ENCODE peak calls at places on chromosome 22, in six cellular contexts. One of them, this sample, is unnamed. For H3K27me3, the result is how much of the 10 kb centered on the place peaks cover.

GRCh38 chr22:20418211-20418788 is 19.3 kb downstream of the SCARF2 start:
- DNase-seq in naive thymus-derived CD4-positive, alpha-beta T cell: peak
- DNase-seq in right lobe of liver: peak
- DNase-seq in heart right ventricle: peak
- DNase-seq in sigmoid colon: peak
- DNase-seq in breast epithelium: peak
- DNase-seq in this sample: peak

GRCh38 chr22:25334091-25334490 is 114.7 kb downstream of the CRYBB2 start:
- DNase-seq in heart right ventricle: peak
- DNase-seq in sigmoid colon: no peak
- DNase-seq in naive thymus-derived CD4-positive, alpha-beta T cell: peak
- DNase-seq in breast epithelium: no peak
- DNase-seq in right lobe of liver: peak
- DNase-seq in this sample: no peak

GRCh38 chr22:25668437-25668836 is 73.6 kb upstream of the MYO18B start:
- DNase-seq in right lobe of liver: peak
- DNase-seq in breast epithelium: no peak
- DNase-seq in naive thymus-derived CD4-positive, alpha-beta T cell: no peak
- DNase-seq in sigmoid colon: no peak
- DNase-seq in heart right ventricle: no peak
- DNase-seq in this sample: no peak

GRCh38 chr22:31692186-31692886 is 30.3 kb upstream of the PISD start:
- DNase-seq in breast epithelium: no peak
- DNase-seq in naive thymus-derived CD4-positive, alpha-beta T cell: no peak
- DNase-seq in right lobe of liver: no peak
- DNase-seq in sigmoid colon: no peak
- DNase-seq in heart right ventricle: no peak
- DNase-seq in this sample: no peak

GRCh38 chr22:48954781-48955311 is 872.8 kb downstream of the BRD1 start:
- DNase-seq in heart right ventricle: no peak
- DNase-seq in breast epithelium: peak
- DNase-seq in naive thymus-derived CD4-positive, alpha-beta T cell: no peak
- DNase-seq in sigmoid colon: no peak
- DNase-seq in right lobe of liver: no peak
- DNase-seq in this sample: peak

GRCh38 chr22:35349704-35350538 is 31.0 kb upstream of the HMOX1 start:
- DNase-seq in right lobe of liver: no peak
- DNase-seq in naive thymus-derived CD4-positive, alpha-beta T cell: no peak
- DNase-seq in sigmoid colon: no peak
- DNase-seq in breast epithelium: no peak
- DNase-seq in heart right ventricle: no peak
- DNase-seq in this sample: peak

GRCh38 chr22:20245577-20246367 is 22.3 kb downstream of the RTN4R start:
- DNase-seq in right lobe of liver: peak
- DNase-seq in heart right ventricle: no peak
- DNase-seq in naive thymus-derived CD4-positive, alpha-beta T cell: no peak
- DNase-seq in sigmoid colon: no peak
- DNase-seq in breast epithelium: no peak
- DNase-seq in this sample: no peak

GRCh38 chr22:19811811-19812771 is 42.6 kb downstream of the GNB1L start:
- DNase-seq in breast epithelium: peak
- DNase-seq in naive thymus-derived CD4-positive, alpha-beta T cell: no peak
- DNase-seq in right lobe of liver: peak
- DNase-seq in heart right ventricle: no peak
- DNase-seq in sigmoid colon: peak
- DNase-seq in this sample: peak

GRCh38 chr22:41596776-41597634 is 7.4 kb upstream of the PMM1 start:
- DNase-seq in heart right ventricle: peak
- DNase-seq in sigmoid colon: peak
- DNase-seq in naive thymus-derived CD4-positive, alpha-beta T cell: peak
- DNase-seq in breast epithelium: peak
- DNase-seq in right lobe of liver: peak
- DNase-seq in this sample: peak

GRCh38 chr22:28736296-28737155 is 5.1 kb downstream of the CHEK2 start:
- DNase-seq in sigmoid colon: no peak
- DNase-seq in naive thymus-derived CD4-positive, alpha-beta T cell: no peak
- DNase-seq in right lobe of liver: no peak
- DNase-seq in heart right ventricle: no peak
- DNase-seq in breast epithelium: no peak
- DNase-seq in this sample: no peak

GRCh38 chr22:39363751-39364484 is 14.1 kb downstream of the SYNGR1 start:
- DNase-seq in heart right ventricle: no peak
- DNase-seq in breast epithelium: no peak
- DNase-seq in sigmoid colon: no peak
- DNase-seq in naive thymus-derived CD4-positive, alpha-beta T cell: no peak
- DNase-seq in right lobe of liver: no peak
- DNase-seq in this sample: no peak

GRCh38 chr22:19429950-19430889 is 1.3 kb downstream of the HIRA start:
- DNase-seq in naive thymus-derived CD4-positive, alpha-beta T cell: peak
- DNase-seq in breast epithelium: no peak
- DNase-seq in sigmoid colon: no peak
- DNase-seq in right lobe of liver: peak
- DNase-seq in heart right ventricle: peak
- DNase-seq in this sample: no peak

GRCh38 chr22:46007003-46007847 is 30.3 kb upstream of the WNT7B start:
- DNase-seq in breast epithelium: peak
- DNase-seq in heart right ventricle: peak
- DNase-seq in right lobe of liver: peak
- DNase-seq in naive thymus-derived CD4-positive, alpha-beta T cell: no peak
- DNase-seq in sigmoid colon: peak
- DNase-seq in this sample: peak

GRCh38 chr22:40451230-40451629 is 80.8 kb downstream of the SGSM3 start:
- DNase-seq in right lobe of liver: no peak
- DNase-seq in breast epithelium: no peak
- DNase-seq in heart right ventricle: no peak
- DNase-seq in sigmoid colon: no peak
- DNase-seq in naive thymus-derived CD4-positive, alpha-beta T cell: peak
- DNase-seq in this sample: no peak

GRCh38 chr22:33674357-33674756 is 245.9 kb downstream of the LARGE1 start:
- DNase-seq in heart right ventricle: no peak
- DNase-seq in right lobe of liver: no peak
- DNase-seq in naive thymus-derived CD4-positive, alpha-beta T cell: no peak
- DNase-seq in breast epithelium: no peak
- DNase-seq in sigmoid colon: no peak
- DNase-seq in this sample: no peak

GRCh38 chr22:28978158-28978557 is 83.5 kb downstream of the C22orf31 start:
- DNase-seq in breast epithelium: no peak
- DNase-seq in heart right ventricle: peak
- DNase-seq in naive thymus-derived CD4-positive, alpha-beta T cell: no peak
- DNase-seq in sigmoid colon: no peak
- DNase-seq in right lobe of liver: peak
- DNase-seq in this sample: no peak

GRCh38 chr22:40020956-40021355 is 26.2 kb downstream of the FAM83F start:
- DNase-seq in breast epithelium: no peak
- DNase-seq in sigmoid colon: no peak
- DNase-seq in heart right ventricle: no peak
- DNase-seq in right lobe of liver: no peak
- DNase-seq in naive thymus-derived CD4-positive, alpha-beta T cell: no peak
- DNase-seq in this sample: no peak

GRCh38 chr22:44523981-44524759 is 26.1 kb upstream of the RTL6 start:
- DNase-seq in right lobe of liver: no peak
- DNase-seq in heart right ventricle: no peak
- DNase-seq in breast epithelium: peak
- DNase-seq in sigmoid colon: peak
- DNase-seq in naive thymus-derived CD4-positive, alpha-beta T cell: no peak
- DNase-seq in this sample: no peak

GRCh38 chr22:29478326-29479276 is 1.4 kb upstream of the NEFH start:
- DNase-seq in breast epithelium: no peak
- DNase-seq in sigmoid colon: no peak
- DNase-seq in right lobe of liver: no peak
- DNase-seq in naive thymus-derived CD4-positive, alpha-beta T cell: peak
- DNase-seq in heart right ventricle: no peak
- DNase-seq in this sample: no peak

GRCh38 chr22:50564289-50564688 is 1.6 kb upstream of the SYCE3 start:
- DNase-seq in breast epithelium: no peak
- DNase-seq in heart right ventricle: no peak
- DNase-seq in naive thymus-derived CD4-positive, alpha-beta T cell: no peak
- DNase-seq in right lobe of liver: no peak
- DNase-seq in sigmoid colon: no peak
- DNase-seq in this sample: no peak

GRCh38 chr22:19798825-19799224 is 38.2 kb downstream of the TBX1 start:
- DNase-seq in heart right ventricle: no peak
- DNase-seq in breast epithelium: no peak
- DNase-seq in sigmoid colon: no peak
- DNase-seq in naive thymus-derived CD4-positive, alpha-beta T cell: no peak
- DNase-seq in right lobe of liver: peak
- DNase-seq in this sample: no peak

GRCh38 chr22:38327805-38328204 is 10.6 kb upstream of the CSNK1E start:
- DNase-seq in naive thymus-derived CD4-positive, alpha-beta T cell: no peak
- DNase-seq in breast epithelium: no peak
- DNase-seq in right lobe of liver: no peak
- DNase-seq in sigmoid colon: no peak
- DNase-seq in heart right ventricle: no peak
- DNase-seq in this sample: no peak

DNA sequence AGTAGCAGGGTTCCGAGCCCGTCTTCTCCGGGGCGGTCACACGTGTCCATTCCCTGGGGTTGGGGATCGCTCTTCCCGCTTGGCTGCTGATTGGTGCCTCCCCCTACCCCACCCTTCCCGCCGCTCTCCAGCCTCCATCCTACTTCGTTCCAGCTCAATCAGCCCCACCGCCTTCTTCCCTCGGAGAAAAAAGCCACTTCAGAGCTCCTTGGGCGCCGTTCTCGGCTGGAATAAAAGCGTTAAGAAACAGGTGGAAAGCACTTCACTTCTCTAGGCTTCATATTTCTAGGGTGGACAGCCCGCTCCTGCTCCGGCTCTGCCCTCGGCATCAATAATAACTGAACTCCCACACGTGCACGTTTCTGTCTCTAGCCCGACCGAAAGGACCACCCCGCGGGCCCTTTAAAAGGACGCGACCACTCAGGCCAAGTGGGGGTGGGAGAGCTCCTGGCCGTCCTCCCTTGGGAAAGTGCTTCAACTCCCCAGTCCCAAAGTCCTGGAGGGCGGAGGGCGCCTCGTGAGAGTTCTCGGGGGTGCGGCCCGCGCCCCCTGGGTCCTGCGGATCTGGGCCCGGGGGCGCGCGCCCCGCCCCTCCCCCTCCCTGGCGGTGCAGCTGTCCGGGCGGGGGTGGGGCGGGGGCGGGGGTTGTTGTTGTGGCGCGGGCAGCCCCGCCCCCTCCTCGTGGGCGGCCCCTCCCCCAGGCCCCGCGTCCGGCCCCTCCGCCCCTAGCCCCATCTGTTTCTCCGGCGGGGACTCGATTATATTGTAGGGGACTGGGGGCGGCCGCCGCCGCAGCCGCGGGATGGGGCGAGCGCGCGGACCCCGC is at the start of gene CECR2:
- DNase-seq in sigmoid colon: peak
- DNase-seq in right lobe of liver: peak
- DNase-seq in naive thymus-derived CD4-positive, alpha-beta T cell: no peak
- DNase-seq in breast epithelium: peak
- DNase-seq in heart right ventricle: peak
- DNase-seq in this sample: peak
- H3K27me3 ChIP-seq in sigmoid colon: under half
- H3K27me3 ChIP-seq in right lobe of liver: under half
- H3K27me3 ChIP-seq in naive thymus-derived CD4-positive, alpha-beta T cell: under half
- H3K27me3 ChIP-seq in breast epithelium: under half
- H3K27me3 ChIP-seq in heart right ventricle: under half
- H3K27me3 ChIP-seq in this sample: under half

DNA sequence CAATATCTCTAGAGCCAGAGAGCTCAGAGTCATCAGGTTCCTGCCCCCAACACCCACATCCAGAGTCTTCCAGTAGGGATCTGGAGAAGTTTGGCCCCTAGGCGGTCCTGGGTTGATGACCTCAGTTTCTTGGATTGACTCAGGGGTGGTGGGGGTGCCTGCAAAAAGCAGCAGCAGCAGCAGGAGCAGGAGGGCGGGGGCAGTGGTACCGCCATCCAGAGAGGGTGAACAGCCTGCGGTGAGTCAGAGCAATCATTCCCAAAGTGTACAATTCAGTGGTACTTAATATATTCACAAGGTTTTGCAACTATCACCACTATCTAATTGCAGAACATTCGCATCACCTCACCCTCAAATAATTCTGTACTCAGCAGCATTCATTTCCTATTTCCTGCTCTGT is 9.9 kb upstream of the SEC14L3 start:
- DNase-seq in heart right ventricle: no peak
- DNase-seq in right lobe of liver: no peak
- DNase-seq in breast epithelium: no peak
- DNase-seq in sigmoid colon: no peak
- DNase-seq in naive thymus-derived CD4-positive, alpha-beta T cell: no peak
- DNase-seq in this sample: no peak
- H3K27me3 ChIP-seq in heart right ventricle: under half
- H3K27me3 ChIP-seq in right lobe of liver: under half
- H3K27me3 ChIP-seq in breast epithelium: under half
- H3K27me3 ChIP-seq in sigmoid colon: under half
- H3K27me3 ChIP-seq in naive thymus-derived CD4-positive, alpha-beta T cell: under half
- H3K27me3 ChIP-seq in this sample: under half

GRCh38 chr22:22892096-22893052 is 4.8 kb downstream of the IGLL5 start:
- DNase-seq in right lobe of liver: no peak
- DNase-seq in naive thymus-derived CD4-positive, alpha-beta T cell: no peak
- DNase-seq in breast epithelium: no peak
- DNase-seq in sigmoid colon: peak
- DNase-seq in heart right ventricle: no peak
- DNase-seq in this sample: no peak

GRCh38 chr22:22893077-22893805 is 5.6 kb downstream of the IGLL5 start:
- DNase-seq in sigmoid colon: peak
- DNase-seq in right lobe of liver: no peak
- DNase-seq in breast epithelium: no peak
- DNase-seq in heart right ventricle: no peak
- DNase-seq in naive thymus-derived CD4-positive, alpha-beta T cell: no peak
- DNase-seq in this sample: peak

GRCh38 chr22:22890085-22890484 is 2.5 kb downstream of the IGLL5 start:
- DNase-seq in naive thymus-derived CD4-positive, alpha-beta T cell: no peak
- DNase-seq in heart right ventricle: no peak
- DNase-seq in breast epithelium: no peak
- DNase-seq in sigmoid colon: no peak
- DNase-seq in right lobe of liver: no peak
- DNase-seq in this sample: no peak

GRCh38 chr22:22888509-22889353 is 1.1 kb downstream of the IGLL5 start:
- DNase-seq in right lobe of liver: no peak
- DNase-seq in heart right ventricle: no peak
- DNase-seq in breast epithelium: no peak
- DNase-seq in naive thymus-derived CD4-positive, alpha-beta T cell: no peak
- DNase-seq in sigmoid colon: no peak
- DNase-seq in this sample: no peak

DNA sequence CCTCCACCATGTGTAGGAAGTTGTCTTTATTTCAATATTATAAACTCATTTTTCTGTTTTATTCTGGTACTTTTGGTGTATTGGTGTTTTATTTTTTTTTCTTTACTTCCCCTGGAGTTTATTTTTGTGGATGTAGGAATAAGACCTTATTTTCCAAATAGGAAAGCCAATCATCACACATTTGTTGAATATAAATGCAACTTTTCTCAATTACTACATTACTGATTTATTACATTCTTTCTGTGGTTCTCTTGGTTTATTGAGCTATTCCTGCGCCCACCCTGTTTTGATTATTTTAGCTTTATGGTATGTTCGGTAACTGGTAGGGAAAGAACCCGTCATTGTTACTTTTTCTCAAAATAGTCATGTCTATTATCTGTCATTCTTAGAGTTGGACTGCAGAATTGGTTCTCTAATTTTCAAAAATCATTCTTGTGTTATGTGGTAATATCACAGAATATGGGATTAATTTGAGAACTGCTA is 3.6 kb downstream of the IGLL5 start:
- DNase-seq in right lobe of liver: no peak
- DNase-seq in naive thymus-derived CD4-positive, alpha-beta T cell: no peak
- DNase-seq in sigmoid colon: no peak
- DNase-seq in heart right ventricle: no peak
- DNase-seq in breast epithelium: no peak
- DNase-seq in this sample: no peak
- H3K27me3 ChIP-seq in right lobe of liver: under half
- H3K27me3 ChIP-seq in naive thymus-derived CD4-positive, alpha-beta T cell: under half
- H3K27me3 ChIP-seq in sigmoid colon: under half
- H3K27me3 ChIP-seq in heart right ventricle: under half
- H3K27me3 ChIP-seq in breast epithelium: under half
- H3K27me3 ChIP-seq in this sample: under half

GRCh38 chr22:27460596-27461347 is 340.8 kb downstream of the MN1 start:
- DNase-seq in right lobe of liver: no peak
- DNase-seq in sigmoid colon: peak
- DNase-seq in heart right ventricle: no peak
- DNase-seq in breast epithelium: no peak
- DNase-seq in naive thymus-derived CD4-positive, alpha-beta T cell: no peak
- DNase-seq in this sample: no peak
- H3K27me3 ChIP-seq in right lobe of liver: under half
- H3K27me3 ChIP-seq in sigmoid colon: under half
- H3K27me3 ChIP-seq in heart right ventricle: under half
- H3K27me3 ChIP-seq in breast epithelium: under half
- H3K27me3 ChIP-seq in naive thymus-derived CD4-positive, alpha-beta T cell: under half
- H3K27me3 ChIP-seq in this sample: under half

This sample was measured in spleen.